ENCODE peak calls at places on chromosomes 12 and 14, in ten cellular contexts. L is AG10803; R is esophagus squamous epithelium; N is CD8-positive, alpha-beta T cell; T is HFF-Myc; Z is sigmoid colon; D is ascending aorta; Y is Calu3; M is breast epithelium; J is left ventricle myocardium inferior. O is an unnamed sample.

GRCh38 chr12:65740873-65741600 is 83.2 kb upstream of the HMGA2 start:
- DNase-seq in L (peak), R (no peak), N (peak), T (no peak), Z (peak), D (no peak), Y (peak), M (no peak), J (peak), O (peak)

GRCh38 chr14:54794148-54794547 is 108.5 kb downstream of the GCH1 start:
- DNase-seq in L (no peak), R (no peak), N (no peak), T (no peak), Z (no peak), D (no peak), Y (no peak), M (no peak), J (no peak), O (no peak)

GRCh38 chr12:106033161-106033675 is 105.5 kb downstream of the NUAK1 start:
- DNase-seq in L (no peak), R (no peak), N (no peak), T (no peak), Z (no peak), D (no peak), Y (no peak), M (no peak), J (no peak), O (no peak)

GRCh38 chr12:10632226-10632625 is 18.8 kb upstream of the MAGOHB start:
- DNase-seq in L (peak), R (no peak), N (no peak), T (no peak), Z (no peak), D (no peak), Y (no peak), M (no peak), J (no peak), O (no peak)

GRCh38 chr14:100394886-100395672 is 71.9 kb downstream of the SLC25A47 start:
- DNase-seq in L (no peak), R (no peak), N (no peak), T (no peak), Z (peak), D (no peak), Y (no peak), M (no peak), J (no peak), O (no peak)

GRCh38 chr12:117012189-117012805 is 86.9 kb downstream of the TESC start:
- DNase-seq in L (peak), R (no peak), N (no peak), T (no peak), Z (no peak), D (no peak), Y (no peak), M (no peak), J (no peak), O (no peak)

GRCh38 chr12:79547735-79548347 is 142.9 kb downstream of the PAWR start:
- DNase-seq in L (peak), R (no peak), N (no peak), T (peak), Z (no peak), D (no peak), Y (peak), M (no peak), J (no peak), O (peak)

GRCh38 chr12:19070341-19070740 is 59.2 kb upstream of the PLEKHA5 start:
- DNase-seq in L (no peak), R (no peak), N (no peak), T (no peak), Z (no peak), D (no peak), Y (no peak), M (no peak), J (no peak), O (no peak)

GRCh38 chr12:57717131-57717530 is 21.4 kb downstream of the AGAP2 start:
- DNase-seq in L (no peak), R (no peak), N (no peak), T (no peak), Z (no peak), D (no peak), Y (no peak), M (no peak), J (no peak), O (no peak)

GRCh38 chr14:104240426-104241157 is 102.2 kb downstream of the KIF26A start:
- DNase-seq in L (no peak), R (no peak), N (peak), T (no peak), Z (no peak), D (no peak), Y (no peak), M (no peak), J (no peak), O (no peak)

DNA sequence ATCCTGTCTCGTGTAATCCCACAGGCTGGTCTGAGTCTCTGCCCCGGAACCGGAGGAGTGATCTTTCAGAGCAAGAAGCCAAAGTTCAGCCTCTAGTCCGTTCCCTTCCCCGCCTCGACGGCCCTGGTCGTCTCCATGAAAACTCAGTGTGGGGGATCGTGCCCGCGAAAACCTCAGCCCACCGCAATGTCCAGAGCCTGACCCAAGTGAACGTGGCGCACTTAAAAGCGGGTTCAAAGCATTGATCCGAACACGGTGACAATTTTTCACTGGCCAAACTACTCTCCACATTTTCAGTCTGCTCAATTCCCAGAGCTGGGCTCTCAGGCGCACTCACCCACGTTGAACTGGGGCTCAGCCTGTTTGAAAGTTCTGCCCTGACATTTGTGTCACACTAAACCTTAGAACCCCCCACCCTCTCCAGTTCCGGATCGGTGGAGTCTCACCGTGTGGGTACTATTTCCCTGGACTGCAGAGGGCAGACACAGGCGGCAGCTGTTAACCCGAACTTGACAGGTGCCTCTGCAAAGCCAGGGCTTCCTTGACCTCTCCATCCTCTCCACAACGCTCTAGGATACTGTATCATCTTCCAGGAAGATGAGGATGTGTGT is 883 bp upstream of the PRICKLE1 start:
- DNase-seq in L (no peak), R (no peak), N (no peak), T (no peak), Z (peak), D (no peak), Y (peak), M (no peak), J (peak), O (peak)
- TF ChIP-seq CTCF in L (no peak), R (no peak), N (no peak), T (no peak), Z (no peak), D (no peak), Y (no peak), M (no peak), J (peak), O (no peak)

GRCh38 chr14:45362505-45362904 is 109.5 kb upstream of the MIS18BP1 start:
- DNase-seq in L (no peak), R (no peak), N (no peak), T (no peak), Z (no peak), D (no peak), Y (no peak), M (no peak), J (no peak), O (no peak)

GRCh38 chr14:45359766-45360165 is 106.8 kb upstream of the MIS18BP1 start:
- DNase-seq in L (peak), R (no peak), N (no peak), T (no peak), Z (no peak), D (no peak), Y (no peak), M (no peak), J (no peak), O (no peak)

GRCh38 chr14:45361727-45362126 is 108.7 kb upstream of the MIS18BP1 start:
- DNase-seq in L (no peak), R (no peak), N (no peak), T (no peak), Z (no peak), D (no peak), Y (no peak), M (no peak), J (no peak), O (no peak)

DNA sequence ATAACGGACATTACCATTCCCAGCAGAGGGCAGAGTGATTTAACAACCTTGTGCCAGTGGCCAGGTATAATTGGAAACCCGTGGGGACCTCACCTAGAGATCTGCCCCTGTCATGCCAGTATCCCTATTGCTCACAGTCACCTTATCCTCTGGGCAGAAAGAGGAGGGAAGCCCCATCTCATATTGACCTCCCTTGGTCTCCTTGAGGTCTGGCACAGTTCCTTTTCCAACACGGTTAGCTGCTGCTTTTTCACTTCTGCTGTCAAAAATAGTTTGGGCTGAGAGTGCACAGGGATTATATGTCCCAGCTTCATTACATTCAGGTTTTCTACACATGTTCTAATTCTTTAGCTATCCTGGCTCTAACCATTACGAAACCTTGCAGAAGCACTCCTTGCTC is 111.6 kb upstream of the MIS18BP1 start:
- DNase-seq in L (no peak), R (no peak), N (no peak), T (no peak), Z (no peak), D (no peak), Y (no peak), M (no peak), J (no peak), O (no peak)
- TF ChIP-seq CTCF in L (no peak), R (no peak), N (no peak), T (no peak), Z (no peak), D (no peak), Y (no peak), M (no peak), J (peak), O (no peak)

DNA sequence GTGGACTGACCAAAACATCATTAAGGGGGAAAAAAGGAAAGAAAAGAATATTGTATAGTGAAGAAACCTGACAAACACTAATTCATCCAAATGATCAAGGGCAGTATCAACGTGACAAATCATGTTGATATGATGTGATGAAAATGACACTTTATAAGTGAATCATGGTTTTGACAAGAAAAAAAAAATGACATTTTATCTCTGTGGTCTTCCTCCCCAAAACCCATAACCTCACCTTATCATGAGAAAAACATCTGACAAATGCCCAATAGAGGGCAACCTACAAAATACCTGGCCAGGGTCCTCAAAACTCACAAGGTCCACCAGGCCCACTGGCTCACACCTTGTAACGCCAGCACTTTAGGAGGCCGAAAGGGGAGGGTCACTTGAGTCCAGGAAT is 13.8 kb downstream of the TMED10 start:
- DNase-seq in L (no peak), R (no peak), N (no peak), T (no peak), Z (no peak), D (no peak), Y (no peak), M (no peak), J (no peak), O (no peak)
- TF ChIP-seq CTCF in L (no peak), R (no peak), N (no peak), T (no peak), Z (no peak), D (no peak), Y (no peak), M (no peak), J (no peak), O (no peak)

DNA sequence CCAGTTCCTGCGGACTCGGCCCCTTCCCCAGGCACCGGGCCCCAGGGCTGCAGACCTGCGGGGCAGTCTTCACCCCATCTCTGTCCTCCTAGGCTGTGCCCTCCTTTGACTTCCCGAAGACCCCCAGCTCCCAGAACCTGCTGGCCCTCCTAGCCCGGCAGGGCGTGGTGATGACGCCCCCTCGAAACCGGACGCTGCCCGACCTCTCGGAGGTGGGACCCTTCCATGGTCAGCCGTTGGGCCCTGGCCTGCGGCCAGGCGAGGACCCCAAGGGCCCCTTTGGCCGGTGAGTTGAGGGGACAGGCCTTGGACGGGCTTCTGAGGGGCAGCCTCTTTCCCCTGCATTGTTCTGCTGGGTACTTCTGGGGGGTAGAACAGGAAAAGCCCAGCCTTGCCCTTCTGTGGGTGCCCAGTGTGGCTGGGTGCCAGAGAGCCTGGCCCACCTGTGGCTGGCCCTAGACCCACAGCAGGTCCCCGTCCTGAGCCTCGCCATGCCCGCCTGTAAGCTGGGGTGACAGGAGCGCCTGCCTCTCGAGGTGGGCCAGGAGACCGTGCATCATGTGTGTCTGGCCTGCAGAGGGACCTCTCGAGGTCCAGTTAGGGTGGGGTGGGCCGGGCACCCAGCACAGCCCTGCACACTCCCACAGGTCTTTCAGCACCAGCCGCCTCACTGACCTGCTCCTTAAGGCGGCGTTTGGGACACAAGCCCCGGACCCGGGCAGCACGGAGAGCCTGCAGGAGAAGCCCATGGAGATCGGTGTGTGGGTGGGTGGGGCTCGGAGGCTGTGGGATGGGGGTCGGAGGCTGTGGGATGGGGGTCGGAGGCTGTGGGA is 12.6 kb upstream of the PUS1 start:
- DNase-seq in L (no peak), R (no peak), N (no peak), T (no peak), Z (no peak), D (no peak), Y (no peak), M (no peak), J (no peak), O (no peak)
- TF ChIP-seq CTCF in L (no peak), R (no peak), N (no peak), T (no peak), Z (no peak), D (no peak), Y (no peak), M (no peak), J (no peak), O (no peak)

DNA sequence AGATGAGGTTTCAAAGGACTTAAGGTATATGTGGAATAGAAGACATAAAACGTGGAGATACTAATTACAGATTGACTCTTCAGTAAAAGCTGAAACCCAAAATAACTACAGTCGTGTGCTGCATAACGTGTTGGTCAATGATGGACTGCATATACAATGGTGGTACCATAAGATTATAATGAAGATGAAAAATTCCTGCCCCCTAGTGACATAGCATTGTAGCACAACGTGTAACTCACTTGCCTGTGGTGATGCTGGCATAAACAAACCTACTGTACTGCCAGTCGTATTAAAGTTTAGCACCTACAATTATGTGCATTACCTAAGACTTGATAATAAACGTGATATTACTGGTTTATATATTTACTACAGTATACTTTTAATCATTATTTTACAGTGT is 150.3 kb downstream of the LRRK2 start:
- DNase-seq in L (peak), R (no peak), N (no peak), T (no peak), Z (no peak), D (no peak), Y (no peak), M (no peak), J (no peak), O (no peak)
- TF ChIP-seq CTCF in L (peak), R (no peak), N (no peak), T (peak), Z (no peak), D (no peak), Y (no peak), M (no peak), J (peak), O (no peak)

GRCh38 chr12:15538881-15539280 is 216.6 kb downstream of the PTPRO start:
- DNase-seq in L (peak), R (no peak), N (no peak), T (no peak), Z (no peak), D (no peak), Y (no peak), M (no peak), J (no peak), O (no peak)

GRCh38 chr12:15541996-15542631 is 219.8 kb downstream of the PTPRO start:
- DNase-seq in L (peak), R (no peak), N (no peak), T (no peak), Z (no peak), D (no peak), Y (no peak), M (no peak), J (no peak), O (no peak)

GRCh38 chr12:15540469-15540872 is 218.2 kb downstream of the PTPRO start:
- DNase-seq in L (peak), R (no peak), N (no peak), T (peak), Z (no peak), D (no peak), Y (no peak), M (no peak), J (no peak), O (no peak)

GRCh38 chr12:15543347-15543746 is 221.0 kb downstream of the PTPRO start:
- DNase-seq in L (no peak), R (no peak), N (no peak), T (no peak), Z (no peak), D (no peak), Y (no peak), M (no peak), J (no peak), O (no peak)

DNA sequence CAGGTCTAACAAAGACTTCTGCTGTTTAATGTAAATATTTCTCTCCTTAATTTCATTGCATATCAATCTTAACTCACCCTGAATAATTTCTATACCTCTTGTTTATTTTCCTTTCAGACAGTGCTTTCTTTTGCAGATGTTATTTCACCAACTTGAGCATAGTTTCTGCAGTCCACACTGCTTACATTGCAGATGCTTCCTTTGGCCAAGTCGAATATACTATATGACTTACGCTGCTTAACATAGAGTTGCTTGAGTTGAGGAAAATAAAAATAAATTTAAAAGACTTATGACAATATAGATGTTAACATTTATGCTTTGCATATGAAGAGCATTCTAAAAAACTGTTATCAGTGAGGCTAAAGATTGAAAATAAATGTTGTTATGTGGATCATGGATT is 217.7 kb downstream of the PTPRO start:
- DNase-seq in L (no peak), R (no peak), N (no peak), T (no peak), Z (no peak), D (no peak), Y (no peak), M (no peak), J (no peak), O (no peak)
- TF ChIP-seq CTCF in L (no peak), R (no peak), N (no peak), T (no peak), Z (no peak), D (no peak), Y (no peak), M (no peak), J (no peak), O (no peak)